ENCODE peak calls at places on chromosome 11, in seven cellular contexts. N is activated CD4-positive, alpha-beta T cell treated with anti-CD3 and anti-CD28 coated beads for 48 hours; W is NCI-H1694; G is stimulated activated naive B cell treated with anti-CD40 and anti-IgM and Interleukin-4, amounts not matched to agents 10 μg/mL and 1 μg/mL and 100 μg/mL, for 72 hours; O is HFFc6; Z is stimulated activated CD4-positive, alpha-beta T cell treated with anti-CD3 and anti-CD28 coated beads, Interleukin-2, amount 100 ng/mL, for 4 hours; F is HTR-8/SVneo. P is an unnamed sample.

GRCh38 chr11:15775051-15775541 is 581.2 kb downstream of the SOX6 start:
- DNase-seq in F (no peak), W (peak), G (no peak), O (no peak), N (peak), Z (no peak), P (no peak)

GRCh38 chr11:17221968-17222367 is 14.2 kb upstream of the PIK3C2A start:
- DNase-seq in O (peak), G (no peak), F (no peak), N (no peak), W (no peak), Z (no peak), P (no peak)

GRCh38 chr11:62120466-62120865 is 3.3 kb upstream of the INCENP start:
- DNase-seq in O (no peak), F (no peak), N (no peak), Z (no peak), W (no peak), G (no peak), P (no peak)

GRCh38 chr11:27380796-27381195 is 17.8 kb upstream of the CCDC34 start:
- DNase-seq in F (no peak), N (no peak), O (no peak), W (no peak), G (no peak), Z (no peak), P (no peak)

GRCh38 chr11:126197277-126197939 is 14.0 kb downstream of the RPUSD4 start:
- DNase-seq in W (peak), G (no peak), O (peak), F (no peak), Z (no peak), N (no peak), P (no peak)

GRCh38 chr11:113401718-113402117 is 14.1 kb downstream of the ANKK1 start:
- DNase-seq in Z (no peak), W (peak), G (no peak), N (no peak), F (peak), O (peak), P (no peak)

GRCh38 chr11:33564856-33565453 is 135.7 kb downstream of the C11orf91 start:
- DNase-seq in F (no peak), W (no peak), Z (no peak), G (no peak), O (no peak), N (no peak), P (peak)

GRCh38 chr11:86488553-86488952 is 113.9 kb downstream of the CCDC81 start:
- DNase-seq in Z (no peak), N (no peak), W (no peak), G (no peak), O (no peak), F (no peak), P (no peak)

GRCh38 chr11:132683602-132684001 is 848.7 kb downstream of the OPCML start:
- DNase-seq in N (no peak), O (no peak), W (no peak), F (peak), G (no peak), Z (no peak), P (no peak)

GRCh38 chr11:95832763-95833162 is 42.5 kb downstream of the CEP57 start:
- DNase-seq in O (peak), N (no peak), G (no peak), Z (no peak), W (no peak), F (no peak), P (no peak)

P was measured in NCI-H526.